ENCODE peak calls at places on chromosomes 3 and 15, in six cellular contexts. One of them, this sample, is unnamed.

GRCh38 chr3:48832691-48833090 is 15.0 kb downstream of the PRKAR2A start:
- DNase-seq in skeletal muscle cell: no peak
- DNase-seq in GM12865: no peak
- DNase-seq in NT2/D1: no peak
- DNase-seq in AG09309: no peak
- DNase-seq in AG10803: peak
- DNase-seq in this sample: no peak

GRCh38 chr3:120560304-120561250 is 35.6 kb upstream of the NDUFB4 start:
- DNase-seq in skeletal muscle cell: no peak
- DNase-seq in GM12865: no peak
- DNase-seq in NT2/D1: no peak
- DNase-seq in AG09309: no peak
- DNase-seq in AG10803: no peak
- DNase-seq in this sample: no peak

GRCh38 chr3:182740710-182741109 is 52.6 kb upstream of the ATP11B start:
- DNase-seq in skeletal muscle cell: no peak
- DNase-seq in GM12865: peak
- DNase-seq in NT2/D1: no peak
- DNase-seq in AG09309: no peak
- DNase-seq in AG10803: no peak
- DNase-seq in this sample: no peak

GRCh38 chr15:78317145-78317836 is 17.9 kb upstream of the SKIC8 start:
- DNase-seq in skeletal muscle cell: no peak
- DNase-seq in GM12865: no peak
- DNase-seq in NT2/D1: no peak
- DNase-seq in AG09309: no peak
- DNase-seq in AG10803: no peak
- DNase-seq in this sample: no peak

GRCh38 chr3:195717852-195718476 is 2.8 kb upstream of the MUC20 start:
- DNase-seq in skeletal muscle cell: no peak
- DNase-seq in GM12865: no peak
- DNase-seq in NT2/D1: no peak
- DNase-seq in AG09309: no peak
- DNase-seq in AG10803: no peak
- DNase-seq in this sample: no peak

GRCh38 chr3:30199096-30199734 is 407.2 kb upstream of the TGFBR2 start:
- DNase-seq in skeletal muscle cell: peak
- DNase-seq in GM12865: peak
- DNase-seq in NT2/D1: peak
- DNase-seq in AG09309: no peak
- DNase-seq in AG10803: peak
- DNase-seq in this sample: peak

GRCh38 chr3:71846189-71846588 is 61.2 kb upstream of the PROK2 start:
- DNase-seq in skeletal muscle cell: no peak
- DNase-seq in GM12865: no peak
- DNase-seq in NT2/D1: no peak
- DNase-seq in AG09309: no peak
- DNase-seq in AG10803: no peak
- DNase-seq in this sample: no peak

GRCh38 chr3:43214616-43215015 is 71.7 kb upstream of the SNRK start:
- DNase-seq in skeletal muscle cell: no peak
- DNase-seq in GM12865: no peak
- DNase-seq in NT2/D1: no peak
- DNase-seq in AG09309: no peak
- DNase-seq in AG10803: peak
- DNase-seq in this sample: no peak

GRCh38 chr15:40239671-40240618 is 1.1 kb downstream of the PAK6 start:
- DNase-seq in skeletal muscle cell: no peak
- DNase-seq in GM12865: no peak
- DNase-seq in NT2/D1: no peak
- DNase-seq in AG09309: no peak
- DNase-seq in AG10803: no peak
- DNase-seq in this sample: no peak

GRCh38 chr3:130276203-130276803 is 69.2 kb upstream of the COL6A5 start:
- DNase-seq in skeletal muscle cell: peak
- DNase-seq in GM12865: peak
- DNase-seq in NT2/D1: peak
- DNase-seq in AG09309: peak
- DNase-seq in AG10803: peak
- DNase-seq in this sample: no peak

GRCh38 chr3:13654330-13655073 is 105.6 kb downstream of the FBLN2 start:
- DNase-seq in skeletal muscle cell: no peak
- DNase-seq in GM12865: no peak
- DNase-seq in NT2/D1: no peak
- DNase-seq in AG09309: no peak
- DNase-seq in AG10803: no peak
- DNase-seq in this sample: peak

GRCh38 chr15:55915221-55915620 is 78.2 kb downstream of the NEDD4 start:
- DNase-seq in skeletal muscle cell: no peak
- DNase-seq in GM12865: no peak
- DNase-seq in NT2/D1: no peak
- DNase-seq in AG09309: no peak
- DNase-seq in AG10803: no peak
- DNase-seq in this sample: no peak

GRCh38 chr15:55914446-55914845 is 79.0 kb downstream of the NEDD4 start:
- DNase-seq in skeletal muscle cell: no peak
- DNase-seq in GM12865: no peak
- DNase-seq in NT2/D1: no peak
- DNase-seq in AG09309: no peak
- DNase-seq in AG10803: peak
- DNase-seq in this sample: no peak

GRCh38 chr15:55907797-55908196 is 85.6 kb downstream of the NEDD4 start:
- DNase-seq in skeletal muscle cell: peak
- DNase-seq in GM12865: no peak
- DNase-seq in NT2/D1: no peak
- DNase-seq in AG09309: peak
- DNase-seq in AG10803: peak
- DNase-seq in this sample: no peak

GRCh38 chr15:55912982-55913381 is 80.4 kb downstream of the NEDD4 start:
- DNase-seq in skeletal muscle cell: no peak
- DNase-seq in GM12865: no peak
- DNase-seq in NT2/D1: no peak
- DNase-seq in AG09309: no peak
- DNase-seq in AG10803: no peak
- DNase-seq in this sample: no peak

GRCh38 chr15:55909036-55909811 is 84.2 kb downstream of the NEDD4 start:
- DNase-seq in skeletal muscle cell: peak
- DNase-seq in GM12865: no peak
- DNase-seq in NT2/D1: no peak
- DNase-seq in AG09309: no peak
- DNase-seq in AG10803: peak
- DNase-seq in this sample: no peak
- H3K4me3 ChIP-seq in skeletal muscle cell: no peak
- H3K4me3 ChIP-seq in GM12865: no peak
- H3K4me3 ChIP-seq in NT2/D1: no peak
- H3K4me3 ChIP-seq in AG09309: no peak
- H3K4me3 ChIP-seq in AG10803: no peak
- H3K4me3 ChIP-seq in this sample: no peak

GRCh38 chr15:66932634-66933024 is 132.8 kb upstream of the SMAD3 start:
- DNase-seq in skeletal muscle cell: no peak
- DNase-seq in GM12865: no peak
- DNase-seq in NT2/D1: no peak
- DNase-seq in AG09309: no peak
- DNase-seq in AG10803: no peak
- DNase-seq in this sample: no peak
- H3K4me3 ChIP-seq in skeletal muscle cell: no peak
- H3K4me3 ChIP-seq in GM12865: no peak
- H3K4me3 ChIP-seq in NT2/D1: no peak
- H3K4me3 ChIP-seq in AG09309: no peak
- H3K4me3 ChIP-seq in AG10803: no peak
- H3K4me3 ChIP-seq in this sample: no peak

GRCh38 chr15:90665288-90666134 is 51.6 kb upstream of the BLM start:
- DNase-seq in skeletal muscle cell: no peak
- DNase-seq in GM12865: peak
- DNase-seq in NT2/D1: no peak
- DNase-seq in AG09309: no peak
- DNase-seq in AG10803: peak
- DNase-seq in this sample: peak
- H3K4me3 ChIP-seq in skeletal muscle cell: peak
- H3K4me3 ChIP-seq in GM12865: peak
- H3K4me3 ChIP-seq in NT2/D1: peak
- H3K4me3 ChIP-seq in AG09309: peak
- H3K4me3 ChIP-seq in AG10803: peak
- H3K4me3 ChIP-seq in this sample: peak

GRCh38 chr15:64153480-64154367 is 2.2 kb downstream of the SNX22 start:
- DNase-seq in skeletal muscle cell: peak
- DNase-seq in GM12865: peak
- DNase-seq in NT2/D1: peak
- DNase-seq in AG09309: peak
- DNase-seq in AG10803: peak
- DNase-seq in this sample: peak
- H3K4me3 ChIP-seq in skeletal muscle cell: no peak
- H3K4me3 ChIP-seq in GM12865: peak
- H3K4me3 ChIP-seq in NT2/D1: no peak
- H3K4me3 ChIP-seq in AG09309: no peak
- H3K4me3 ChIP-seq in AG10803: no peak
- H3K4me3 ChIP-seq in this sample: no peak

GRCh38 chr3:12483872-12484197 is 445 bp upstream of the TSEN2 start:
- DNase-seq in skeletal muscle cell: no peak
- DNase-seq in GM12865: no peak
- DNase-seq in NT2/D1: no peak
- DNase-seq in AG09309: no peak
- DNase-seq in AG10803: no peak
- DNase-seq in this sample: no peak
- H3K4me3 ChIP-seq in skeletal muscle cell: peak
- H3K4me3 ChIP-seq in GM12865: peak
- H3K4me3 ChIP-seq in NT2/D1: peak
- H3K4me3 ChIP-seq in AG09309: peak
- H3K4me3 ChIP-seq in AG10803: peak
- H3K4me3 ChIP-seq in this sample: peak

DNA sequence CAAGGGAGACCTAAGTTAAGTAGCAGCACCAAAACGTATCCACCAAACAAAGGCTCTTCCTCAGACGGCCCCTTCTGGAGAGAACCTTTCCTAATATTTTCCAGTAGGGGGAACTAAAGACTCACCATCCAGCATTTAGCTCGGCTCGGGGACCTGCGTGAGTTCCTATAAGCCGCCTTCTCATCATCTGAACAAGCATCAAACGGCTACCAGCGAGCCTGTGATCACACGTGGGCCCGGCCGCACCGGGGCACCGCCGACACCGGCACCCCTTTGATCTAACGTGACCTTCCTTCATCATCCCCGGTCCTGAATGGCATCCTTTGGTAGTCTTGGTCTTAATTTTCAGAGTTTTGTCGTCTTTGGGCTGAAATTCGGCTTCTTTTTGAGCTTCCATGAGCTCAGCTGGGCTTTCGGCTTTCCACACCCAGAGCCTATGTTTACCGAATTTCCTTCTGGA is 1.4 kb upstream of the ROBO2 start:
- DNase-seq in skeletal muscle cell: peak
- DNase-seq in GM12865: peak
- DNase-seq in NT2/D1: peak
- DNase-seq in AG09309: peak
- DNase-seq in AG10803: peak
- DNase-seq in this sample: no peak
- H3K4me3 ChIP-seq in skeletal muscle cell: peak
- H3K4me3 ChIP-seq in GM12865: no peak
- H3K4me3 ChIP-seq in NT2/D1: peak
- H3K4me3 ChIP-seq in AG09309: peak
- H3K4me3 ChIP-seq in AG10803: peak
- H3K4me3 ChIP-seq in this sample: no peak

DNA sequence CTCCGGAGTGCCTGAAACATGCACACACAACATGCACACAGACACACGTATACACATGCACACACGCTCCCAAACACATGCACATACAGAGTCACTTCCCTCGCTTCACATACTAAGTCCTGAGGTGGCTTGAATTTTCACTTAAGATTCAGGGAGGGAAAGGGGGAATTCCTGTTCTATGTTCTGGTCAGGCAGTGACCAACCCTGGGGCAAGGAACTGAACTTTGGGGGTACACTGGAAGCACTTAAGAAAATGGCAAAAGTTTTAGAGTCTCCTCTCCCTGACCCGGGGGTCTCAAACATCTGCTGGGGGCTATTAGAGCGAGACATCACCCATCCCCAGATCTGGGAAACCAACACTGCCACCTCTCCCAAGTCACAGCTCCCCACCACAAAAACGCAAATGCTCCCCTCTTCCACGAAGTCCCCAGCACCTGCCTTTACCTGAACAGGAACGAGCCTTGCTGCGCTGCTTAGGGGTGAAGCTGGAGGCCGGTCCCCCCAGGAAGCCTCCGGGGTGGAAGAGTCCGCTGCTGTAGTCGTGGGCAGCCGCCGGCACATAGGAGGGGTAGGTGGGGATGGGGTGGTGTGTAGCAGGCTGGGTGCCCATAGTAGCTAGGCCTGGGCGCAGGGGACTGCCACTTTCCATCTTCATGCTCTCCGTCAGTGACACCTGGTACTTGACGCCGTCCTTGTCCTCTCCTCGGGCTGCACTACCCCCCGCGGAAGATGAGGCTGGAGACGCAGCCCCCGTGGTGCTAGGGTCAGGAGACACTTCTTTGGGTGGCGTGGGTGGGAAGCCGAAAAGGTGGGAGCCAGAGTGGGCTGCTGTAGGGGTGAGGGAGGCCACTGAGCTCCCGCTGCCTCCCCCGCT is 7.5 kb downstream of the GATA2 start:
- DNase-seq in skeletal muscle cell: no peak
- DNase-seq in GM12865: no peak
- DNase-seq in NT2/D1: no peak
- DNase-seq in AG09309: no peak
- DNase-seq in AG10803: no peak
- DNase-seq in this sample: no peak
- H3K4me3 ChIP-seq in skeletal muscle cell: no peak
- H3K4me3 ChIP-seq in GM12865: no peak
- H3K4me3 ChIP-seq in NT2/D1: no peak
- H3K4me3 ChIP-seq in AG09309: peak
- H3K4me3 ChIP-seq in AG10803: peak
- H3K4me3 ChIP-seq in this sample: no peak

DNA sequence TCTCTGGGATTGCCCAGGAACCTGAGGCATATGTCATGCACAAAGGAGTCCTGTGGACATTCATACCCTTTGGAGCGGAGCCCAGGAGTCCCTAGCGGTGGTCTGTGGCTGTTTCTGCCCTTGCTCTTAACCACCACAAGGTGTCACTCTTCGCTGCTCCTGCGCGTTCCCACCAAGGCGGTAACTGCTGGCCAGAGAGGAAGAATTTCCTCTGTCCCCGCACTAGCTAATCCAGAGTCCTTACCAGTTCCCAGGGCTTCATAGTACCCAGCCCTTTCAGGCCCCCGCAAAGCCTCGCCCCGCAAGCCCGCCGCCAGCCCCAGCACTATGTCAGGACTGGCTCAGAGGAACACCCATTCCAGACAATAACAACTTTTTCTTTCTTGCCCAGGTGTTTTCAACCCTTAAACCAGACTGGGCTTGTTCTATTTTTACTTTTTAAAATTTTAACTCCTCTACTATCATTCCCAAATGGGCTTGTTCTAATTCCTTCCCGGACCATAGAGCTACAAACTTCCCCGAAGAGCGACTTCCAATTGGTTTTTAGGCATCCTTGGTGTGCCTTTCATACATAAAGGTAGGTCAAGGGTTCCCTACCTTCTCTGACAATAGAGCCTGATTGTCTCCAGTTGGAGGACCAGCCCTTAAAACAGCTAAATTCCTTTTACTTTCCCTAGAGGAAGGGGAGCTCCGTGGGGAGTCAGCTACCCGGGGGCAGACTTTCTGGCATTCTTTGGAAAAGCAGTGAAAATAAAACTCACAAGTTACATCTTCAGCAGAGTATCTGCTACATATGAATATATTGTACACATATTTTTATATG is 31.8 kb upstream of the ZNF774 start:
- DNase-seq in skeletal muscle cell: peak
- DNase-seq in GM12865: peak
- DNase-seq in NT2/D1: peak
- DNase-seq in AG09309: peak
- DNase-seq in AG10803: peak
- DNase-seq in this sample: peak
- H3K4me3 ChIP-seq in skeletal muscle cell: no peak
- H3K4me3 ChIP-seq in GM12865: no peak
- H3K4me3 ChIP-seq in NT2/D1: no peak
- H3K4me3 ChIP-seq in AG09309: no peak
- H3K4me3 ChIP-seq in AG10803: no peak
- H3K4me3 ChIP-seq in this sample: no peak

This sample was measured in CD4-positive, CD25-positive, alpha-beta regulatory T cell.